ENCODE peak calls at places on chromosome 19, in nine cellular contexts. S, Z, W, N, K, U, V, O and T are unnamed samples.
A peak's percentile ranks its signal among the peaks of the same experiment; 100 is the strongest.

GRCh38 chr19:5308471-5309437 is 31.9 kb downstream of the PTPRS start:
- DNase-seq in U (no peak), V (no peak), W (peak; percentile 33), N (no peak), K (peak; percentile 81), O (peak; percentile 35), S (no peak), Z (peak; percentile 39), T (no peak)

GRCh38 chr19:4877753-4878490 is 10.5 kb upstream of the PLIN3 start:
- DNase-seq in V (peak; percentile 82), W (no peak), N (no peak), U (no peak), K (no peak), Z (no peak), O (peak; percentile 53), S (no peak), T (no peak)

GRCh38 chr19:29273000-29273691 is 60.2 kb upstream of the UQCRFS1 start:
- DNase-seq in O (no peak), W (no peak), Z (no peak), N (no peak), V (peak; percentile 46), S (no peak), U (no peak), K (no peak), T (no peak)

GRCh38 chr19:45423033-45423588 is 606 bp downstream of the ERCC1 start:
- DNase-seq in O (no peak), S (no peak), N (peak; percentile 62), Z (peak; percentile 99), W (no peak), U (no peak), V (no peak), K (no peak), T (no peak)

GRCh38 chr19:13089139-13089856 is 13.4 kb downstream of the LYL1 start:
- DNase-seq in U (no peak), W (no peak), S (no peak), N (no peak), V (no peak), Z (no peak), O (no peak), K (no peak), T (no peak)

GRCh38 chr19:4534836-4535658 is at the start of gene PLIN5:
- DNase-seq in V (peak; percentile 91), Z (peak; percentile 87), W (peak; percentile 64), U (peak; percentile 74), S (peak; percentile 83), N (peak; percentile 18), K (peak; percentile 76), O (no peak), T (peak; percentile 84)

GRCh38 chr19:6298413-6298812 is 18.6 kb upstream of the MLLT1 start:
- DNase-seq in O (no peak), S (no peak), W (no peak), Z (no peak), N (no peak), V (no peak), K (no peak), U (no peak), T (no peak)

GRCh38 chr19:47489072-47489914 is 5.3 kb upstream of the KPTN start:
- DNase-seq in S (no peak), K (no peak), U (no peak), V (no peak), W (no peak), Z (no peak), O (no peak), N (no peak), T (no peak)

GRCh38 chr19:6752257-6753177 is 13.0 kb downstream of the TRIP10 start:
- DNase-seq in W (peak; percentile 55), V (peak; percentile 85), Z (peak; percentile 89), U (no peak), O (no peak), N (no peak), K (no peak), S (no peak), T (peak; percentile 95)

GRCh38 chr19:13024126-13024957 is 29.1 kb downstream of the NFIX start:
- DNase-seq in V (no peak), K (no peak), U (no peak), O (no peak), W (no peak), N (no peak), S (no peak), Z (no peak), T (no peak)

GRCh38 chr19:3670796-3671679 is 29.2 kb downstream of the PIP5K1C start:
- DNase-seq in N (peak; percentile 35), S (no peak), Z (peak; percentile 51), U (peak; percentile 82), V (no peak), W (peak; percentile 59), O (no peak), K (no peak), T (no peak)

GRCh38 chr19:511101-511841 is 4.0 kb downstream of the TPGS1 start:
- DNase-seq in N (peak; percentile 76), K (peak; percentile 97), W (peak; percentile 41), O (no peak), U (peak; percentile 84), S (no peak), V (peak; percentile 97), Z (peak; percentile 88), T (no peak)

GRCh38 chr19:40433391-40434216 is 7.8 kb upstream of the SERTAD1 start:
- DNase-seq in U (peak; percentile 55), S (peak; percentile 50), V (peak; percentile 96), Z (peak; percentile 93), K (peak; percentile 91), N (peak; percentile 19), W (peak; percentile 85), O (peak; percentile 51), T (peak; percentile 92)

GRCh38 chr19:2495651-2496316 is 19.9 kb downstream of the GADD45B start:
- DNase-seq in S (no peak), V (peak; percentile 73), K (no peak), O (no peak), Z (peak; percentile 73), W (peak; percentile 53), U (no peak), N (no peak), T (no peak)

GRCh38 chr19:5818594-5818993 is 13.7 kb downstream of the NRTN start:
- DNase-seq in U (no peak), K (no peak), V (no peak), O (no peak), S (no peak), Z (no peak), N (no peak), W (no peak), T (no peak)

GRCh38 chr19:54320271-54320670 is 7.3 kb upstream of the LILRA5 start:
- DNase-seq in Z (no peak), O (no peak), U (no peak), K (no peak), W (no peak), V (no peak), N (no peak), S (no peak), T (no peak)

GRCh38 chr19:17671906-17672305 is 16.2 kb downstream of the UNC13A start:
- DNase-seq in K (no peak), N (no peak), V (peak; percentile 61), S (peak; percentile 11), U (peak; percentile 40), W (no peak), Z (no peak), O (no peak), T (peak; percentile 61)

GRCh38 chr19:55482128-55482961 is 2.6 kb upstream of the NAT14 start:
- DNase-seq in Z (no peak), W (no peak), V (no peak), N (no peak), S (no peak), O (no peak), U (no peak), K (no peak), T (no peak)

GRCh38 chr19:18745931-18746330 is 45.2 kb downstream of the COMP start:
- DNase-seq in N (no peak), O (no peak), K (no peak), Z (no peak), W (no peak), U (no peak), V (no peak), S (no peak), T (no peak)

GRCh38 chr19:17553256-17553655 is 2.2 kb upstream of the COLGALT1 start:
- DNase-seq in U (no peak), O (no peak), N (no peak), K (no peak), W (peak; percentile 67), Z (peak; percentile 59), V (no peak), S (no peak), T (no peak)

GRCh38 chr19:16153582-16154336 is 10.3 kb downstream of the HSH2D start:
- DNase-seq in Z (no peak), U (no peak), V (no peak), K (no peak), O (no peak), S (no peak), W (no peak), N (no peak), T (no peak)

GRCh38 chr19:12995596-12996541 is 594 bp downstream of the NFIX start:
- DNase-seq in Z (peak; percentile 59), N (no peak), W (no peak), V (no peak), K (no peak), S (no peak), U (no peak), O (no peak), T (peak; percentile 14)